ENCODE peak calls at places on chromosomes 5 and 9, in four cellular contexts. X is aorta, Q is SJSA1, I is lower lobe of right lung. L is an unnamed sample. For H3K4me1, the result is how much of the 10 kb centered on the place peaks cover.

GRCh38 chr5:75052461-75053285 is at the start of gene GCNT4:
- DNase-seq in X (peak), Q (peak), I (peak), L (no peak)

GRCh38 chr5:173327948-173328895 is at the start of gene STC2:
- DNase-seq in X (no peak), Q (peak), I (peak), L (peak)

GRCh38 chr9:138065287-138065686 is 187.7 kb downstream of the CACNA1B start:
- DNase-seq in X (no peak), Q (no peak), I (no peak), L (peak)

GRCh38 chr9:136152543-136152866 is 33.8 kb upstream of the TMEM250 start:
- DNase-seq in X (no peak), Q (no peak), I (no peak), L (no peak)

GRCh38 chr5:174324680-174325079 is 279.2 kb downstream of the NSG2 start:
- DNase-seq in X (no peak), Q (no peak), I (no peak), L (no peak)

GRCh38 chr9:21252727-21253547 is 13.1 kb upstream of the IFNA14 start:
- DNase-seq in X (peak), Q (no peak), I (peak), L (no peak)

GRCh38 chr9:129562917-129563316 is 58.0 kb downstream of the C9orf50 start:
- DNase-seq in X (no peak), Q (no peak), I (no peak), L (no peak)

GRCh38 chr9:134099123-134099761 is 31.4 kb upstream of the BRD3 start:
- DNase-seq in X (no peak), Q (no peak), I (no peak), L (no peak)

GRCh38 chr5:17991775-17992174 is 357.5 kb downstream of the TAF11L14 start:
- DNase-seq in X (no peak), Q (no peak), I (no peak), L (no peak)

GRCh38 chr5:178467261-178468195 is 122.7 kb downstream of the COL23A1 start:
- DNase-seq in X (peak), Q (peak), I (peak), L (no peak)

GRCh38 chr9:101880846-101881245 is 142.4 kb upstream of the GRIN3A start:
- DNase-seq in X (no peak), Q (no peak), I (no peak), L (no peak)

DNA sequence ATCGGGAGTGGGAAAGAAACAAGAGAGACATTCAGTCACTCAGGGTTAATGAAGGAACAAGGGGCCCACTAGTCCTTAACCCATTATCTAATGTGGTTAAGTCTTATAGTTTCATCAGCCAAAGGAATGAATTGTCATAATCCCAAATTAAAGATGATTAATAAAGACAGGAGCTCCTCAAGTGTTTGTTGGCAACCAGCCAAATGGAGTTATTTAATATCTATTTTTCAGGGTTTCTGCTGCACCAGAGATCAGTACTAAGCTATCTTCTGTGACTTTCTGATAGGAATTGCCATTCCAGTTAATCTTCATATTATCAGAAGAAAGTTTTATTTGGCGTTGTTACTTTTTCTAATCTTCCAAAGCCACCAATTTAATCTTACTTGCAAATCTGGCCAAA is 34.0 kb upstream of the FCHO2 start:
- DNase-seq in X (no peak), Q (no peak), I (no peak), L (no peak)
- H3K4me1 ChIP-seq in X (under half), Q (under half), I (under half), L (under half)

DNA sequence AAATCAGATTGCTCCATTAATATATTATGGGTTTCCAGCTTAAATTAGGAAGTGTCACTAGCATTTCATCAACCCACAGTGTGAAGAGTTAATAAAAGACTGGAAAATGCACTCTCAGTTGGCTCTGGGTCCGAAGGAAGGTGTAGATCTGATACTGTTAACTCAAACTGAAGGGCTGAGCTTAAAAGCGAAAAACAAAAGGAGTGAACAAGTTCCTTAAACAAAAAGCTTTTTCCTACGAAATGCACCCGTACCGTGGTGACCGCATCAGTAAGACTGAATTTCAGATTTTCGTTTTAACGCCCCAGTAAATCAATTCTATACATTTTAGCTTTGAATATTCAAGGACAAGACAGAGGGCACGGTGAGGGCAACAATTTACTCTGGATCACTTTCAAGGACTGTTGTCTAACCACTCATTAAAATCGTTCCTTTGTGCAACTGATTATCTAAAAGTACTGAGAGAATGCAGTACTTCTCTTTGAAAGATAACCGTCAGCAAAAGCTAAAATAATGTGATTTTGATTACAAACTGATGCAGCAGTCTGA is 1.9 kb downstream of the HOMER1 start:
- DNase-seq in X (no peak), Q (no peak), I (no peak), L (no peak)
- H3K4me1 ChIP-seq in X (under half), Q (under half), I (under half), L (under half)

DNA sequence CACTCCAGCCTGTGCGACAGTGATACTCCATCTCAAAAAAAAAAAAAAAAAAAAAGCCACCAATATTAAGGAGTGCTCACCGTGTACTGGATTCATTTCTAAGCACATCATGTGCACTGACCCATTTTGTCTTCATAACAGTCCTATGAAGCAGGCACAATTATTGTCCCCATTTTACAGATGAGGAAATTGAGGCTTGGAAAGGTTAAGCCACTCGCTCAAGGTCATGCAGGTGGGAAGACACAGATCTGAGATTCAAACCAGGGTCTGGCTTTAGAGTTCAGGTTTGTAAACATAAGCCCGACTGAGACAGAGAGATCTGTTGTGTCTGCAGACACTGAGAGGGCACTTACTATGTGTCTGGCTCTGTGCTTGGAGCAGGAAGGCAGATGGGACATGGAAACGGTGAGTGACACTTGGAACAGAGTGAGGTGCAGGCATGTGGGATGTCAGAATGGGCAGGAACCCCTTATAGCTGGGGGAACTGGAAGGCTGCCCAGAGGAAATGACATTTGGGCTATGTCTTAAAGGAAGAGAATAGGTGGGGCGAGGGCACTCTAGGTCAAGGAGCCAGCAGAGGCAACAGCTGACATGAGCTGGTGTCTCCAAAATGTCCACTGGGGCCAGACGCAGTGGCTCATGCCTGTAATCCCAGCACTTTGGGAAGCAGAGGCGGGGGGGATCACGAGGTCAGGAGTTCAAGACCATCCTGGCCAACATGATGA is 69.9 kb downstream of the STK10 start:
- DNase-seq in X (no peak), Q (no peak), I (no peak), L (no peak)
- H3K4me1 ChIP-seq in X (under half), Q (under half), I (half or more), L (under half)

GRCh38 chr9:36320457-36320856 is 62.2 kb upstream of the GNE start:
- DNase-seq in X (no peak), Q (no peak), I (no peak), L (no peak)
- H3K4me1 ChIP-seq in X (under half), Q (under half), I (under half), L (under half)

DNA sequence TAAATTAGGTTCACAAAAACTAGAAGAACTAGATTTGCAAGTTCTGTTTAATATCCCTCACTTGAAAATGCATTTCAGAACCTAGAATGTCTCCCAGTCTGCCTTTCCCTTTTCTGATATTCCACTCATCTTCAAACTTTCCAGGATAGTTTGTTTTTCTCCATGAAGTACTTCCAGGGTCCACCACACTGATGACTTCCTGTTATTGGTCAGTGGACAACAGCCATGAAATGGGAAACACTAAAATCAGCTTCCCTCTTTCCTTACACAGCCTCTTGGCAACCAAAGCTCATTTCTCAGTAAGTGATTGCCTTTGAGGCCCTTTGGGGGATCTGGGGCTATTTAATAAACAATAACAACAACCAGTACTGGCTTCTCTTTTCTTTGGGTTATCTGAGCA is 68.6 kb downstream of the SERINC5 start:
- DNase-seq in X (no peak), Q (no peak), I (no peak), L (no peak)
- H3K4me1 ChIP-seq in X (under half), Q (under half), I (half or more), L (under half)

GRCh38 chr9:123483191-123483803 is 127.3 kb downstream of the CRB2 start:
- DNase-seq in X (no peak), Q (no peak), I (no peak), L (no peak)

GRCh38 chr9:123481209-123481865 is 125.3 kb downstream of the CRB2 start:
- DNase-seq in X (no peak), Q (no peak), I (no peak), L (no peak)

GRCh38 chr9:123480096-123480495 is 124.1 kb downstream of the CRB2 start:
- DNase-seq in X (no peak), Q (no peak), I (no peak), L (no peak)

GRCh38 chr9:123484130-123484529 is 128.1 kb downstream of the CRB2 start:
- DNase-seq in X (no peak), Q (no peak), I (no peak), L (no peak)

DNA sequence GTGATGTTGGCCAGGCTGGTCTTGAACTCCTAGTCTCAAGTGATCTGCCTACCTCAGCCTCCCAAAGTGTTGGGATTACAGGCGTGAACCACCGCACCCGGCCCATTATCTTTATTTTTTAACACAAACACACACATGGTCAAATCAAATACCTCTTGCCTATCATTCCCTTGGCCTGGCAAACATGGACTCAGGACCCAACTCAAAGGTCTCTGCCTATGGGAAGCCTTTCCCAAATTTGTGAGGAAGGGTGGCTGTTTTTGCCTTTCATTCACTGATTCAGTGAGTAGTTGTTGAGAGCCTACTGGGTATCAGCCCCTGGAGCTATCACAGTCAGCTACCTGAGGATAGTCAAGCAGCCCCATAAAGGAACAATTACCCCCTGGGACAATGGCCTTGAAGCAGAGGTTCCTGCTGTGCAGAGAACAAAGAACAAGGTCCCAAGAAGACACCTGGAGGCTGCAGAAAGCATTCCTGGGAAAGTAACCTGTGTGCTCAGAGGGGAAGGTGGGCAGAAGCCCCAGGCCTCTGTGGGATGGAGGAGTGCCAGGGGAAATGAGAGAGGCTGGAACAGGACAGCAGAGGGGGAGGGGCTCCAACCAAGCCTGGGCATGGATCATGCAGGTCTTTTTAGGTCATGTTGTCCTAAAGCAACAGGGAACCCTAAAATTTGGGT is 126.4 kb downstream of the CRB2 start:
- DNase-seq in X (no peak), Q (no peak), I (no peak), L (no peak)
- H3K4me1 ChIP-seq in X (under half), Q (under half), I (under half), L (under half)

GRCh38 chr9:37943329-37944265 is 39.7 kb upstream of the SLC25A51 start:
- DNase-seq in X (peak), Q (peak), I (peak), L (peak)

GRCh38 chr9:37944671-37945481 is 40.9 kb upstream of the SLC25A51 start:
- DNase-seq in X (no peak), Q (peak), I (peak), L (no peak)

GRCh38 chr9:37942616-37943328 is 38.8 kb upstream of the SLC25A51 start:
- DNase-seq in X (no peak), Q (no peak), I (peak), L (no peak)

GRCh38 chr9:37946041-37946440 is 42.1 kb upstream of the SLC25A51 start:
- DNase-seq in X (no peak), Q (no peak), I (peak), L (no peak)

DNA sequence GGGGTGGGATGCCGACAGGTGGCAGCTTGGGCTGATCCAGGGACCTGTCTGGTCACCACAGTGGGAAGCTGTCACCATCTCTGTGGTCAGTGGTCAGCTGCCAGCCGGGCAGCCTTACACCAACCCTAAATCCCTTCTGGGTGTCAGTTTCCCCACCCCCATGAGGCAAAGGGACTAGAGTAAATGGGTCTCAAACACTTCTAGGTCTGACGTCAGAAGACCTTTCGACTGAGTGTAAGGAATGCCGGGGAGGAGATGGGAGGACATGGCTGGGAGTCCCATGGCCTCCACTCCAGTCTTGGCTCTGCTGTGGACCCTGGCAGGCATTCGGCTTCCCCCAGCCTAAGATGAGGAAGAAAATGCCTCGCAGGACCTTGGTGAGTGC is 40.3 kb upstream of the SLC25A51 start:
- DNase-seq in X (no peak), Q (no peak), I (peak), L (no peak)
- H3K4me1 ChIP-seq in X (under half), Q (half or more), I (half or more), L (under half)

DNA sequence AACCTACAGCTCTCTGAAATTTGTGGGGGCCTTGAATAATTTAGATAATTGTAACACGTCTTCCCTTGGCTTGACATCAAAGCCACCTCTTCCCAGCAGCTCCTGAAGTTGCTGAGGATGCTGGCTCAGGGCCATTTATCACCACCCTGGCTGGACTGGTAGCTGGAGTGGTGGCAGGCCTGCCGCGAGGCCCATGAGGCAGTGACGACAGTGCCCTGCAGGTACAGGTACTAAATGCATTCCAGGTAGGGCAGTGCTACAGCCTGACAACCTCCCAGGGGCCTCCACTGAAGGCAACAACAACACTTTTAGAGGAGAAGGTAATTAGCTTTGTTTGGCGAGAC is 270.2 kb upstream of the KLF4 start:
- DNase-seq in X (no peak), Q (no peak), I (no peak), L (no peak)
- H3K4me1 ChIP-seq in X (under half), Q (under half), I (under half), L (under half)